ENCODE peak calls at places on chromosomes 7 and 10, in six cellular contexts. One of them, this sample, is unnamed.

GRCh38 chr10:91684841-91685240 is 52.0 kb upstream of the PPP1R3C start:
- DNase-seq in stomach: no peak
- DNase-seq in sigmoid colon: no peak
- DNase-seq in HCT116: no peak
- DNase-seq in suprapubic skin: no peak
- DNase-seq in H1: no peak
- DNase-seq in this sample: no peak

GRCh38 chr7:47488205-47488968 is 93.5 kb downstream of the TNS3 start:
- DNase-seq in stomach: no peak
- DNase-seq in sigmoid colon: peak; percentile 55
- DNase-seq in HCT116: no peak
- DNase-seq in suprapubic skin: no peak
- DNase-seq in H1: no peak
- DNase-seq in this sample: no peak

GRCh38 chr7:38548605-38549004 is 82.6 kb downstream of the AMPH start:
- DNase-seq in stomach: no peak
- DNase-seq in sigmoid colon: no peak
- DNase-seq in HCT116: no peak
- DNase-seq in suprapubic skin: no peak
- DNase-seq in H1: no peak
- DNase-seq in this sample: no peak

GRCh38 chr10:36412942-36413341 is 712.5 kb upstream of the ANKRD30A start:
- DNase-seq in stomach: no peak
- DNase-seq in sigmoid colon: no peak
- DNase-seq in HCT116: no peak
- DNase-seq in suprapubic skin: no peak
- DNase-seq in H1: no peak
- DNase-seq in this sample: no peak

GRCh38 chr10:69636626-69637550 is 6.8 kb downstream of the FAM241B start:
- DNase-seq in stomach: peak; percentile 46
- DNase-seq in sigmoid colon: no peak
- DNase-seq in HCT116: peak; percentile 19
- DNase-seq in suprapubic skin: peak; percentile 37
- DNase-seq in H1: no peak
- DNase-seq in this sample: no peak

GRCh38 chr10:99993994-99994689 is 15.6 kb downstream of the DNMBP start:
- DNase-seq in stomach: peak; percentile 44
- DNase-seq in sigmoid colon: peak; percentile 85
- DNase-seq in HCT116: no peak
- DNase-seq in suprapubic skin: peak; percentile 78
- DNase-seq in H1: no peak
- DNase-seq in this sample: no peak

GRCh38 chr10:43120116-43120947 is 17.9 kb upstream of the CSGALNACT2 start:
- DNase-seq in stomach: no peak
- DNase-seq in sigmoid colon: no peak
- DNase-seq in HCT116: no peak
- DNase-seq in suprapubic skin: peak; percentile 50
- DNase-seq in H1: no peak
- DNase-seq in this sample: no peak

GRCh38 chr10:78602201-78602917 is 466.4 kb upstream of the ZMIZ1 start:
- DNase-seq in stomach: no peak
- DNase-seq in sigmoid colon: no peak
- DNase-seq in HCT116: no peak
- DNase-seq in suprapubic skin: no peak
- DNase-seq in H1: no peak
- DNase-seq in this sample: peak; percentile 88

GRCh38 chr10:124998624-124999291 is 56.8 kb downstream of the ZRANB1 start:
- DNase-seq in stomach: no peak
- DNase-seq in sigmoid colon: no peak
- DNase-seq in HCT116: no peak
- DNase-seq in suprapubic skin: peak; percentile 61
- DNase-seq in H1: no peak
- DNase-seq in this sample: no peak

GRCh38 chr7:79534128-79534527 is 80.7 kb upstream of the MAGI2 start:
- DNase-seq in stomach: no peak
- DNase-seq in sigmoid colon: no peak
- DNase-seq in HCT116: no peak
- DNase-seq in suprapubic skin: no peak
- DNase-seq in H1: no peak
- DNase-seq in this sample: no peak
- TF ChIP-seq POLR2AphosphoS5 in stomach: no peak
- TF ChIP-seq POLR2AphosphoS5 in sigmoid colon: no peak
- TF ChIP-seq POLR2AphosphoS5 in HCT116: no peak
- TF ChIP-seq POLR2AphosphoS5 in suprapubic skin: no peak
- TF ChIP-seq POLR2AphosphoS5 in H1: no peak
- TF ChIP-seq POLR2AphosphoS5 in this sample: no peak

GRCh38 chr7:128055668-128056067 is 24.4 kb upstream of the LRRC4 start:
- DNase-seq in stomach: no peak
- DNase-seq in sigmoid colon: no peak
- DNase-seq in HCT116: no peak
- DNase-seq in suprapubic skin: no peak
- DNase-seq in H1: no peak
- DNase-seq in this sample: no peak
- H3K27ac ChIP-seq in stomach: no peak overlapping the region
- H3K27ac ChIP-seq in sigmoid colon: no peak overlapping the region
- H3K27ac ChIP-seq in HCT116: no peak overlapping the region
- H3K27ac ChIP-seq in suprapubic skin: no peak overlapping the region
- H3K27ac ChIP-seq in H1: no peak overlapping the region
- H3K27ac ChIP-seq in this sample: no peak overlapping the region

DNA sequence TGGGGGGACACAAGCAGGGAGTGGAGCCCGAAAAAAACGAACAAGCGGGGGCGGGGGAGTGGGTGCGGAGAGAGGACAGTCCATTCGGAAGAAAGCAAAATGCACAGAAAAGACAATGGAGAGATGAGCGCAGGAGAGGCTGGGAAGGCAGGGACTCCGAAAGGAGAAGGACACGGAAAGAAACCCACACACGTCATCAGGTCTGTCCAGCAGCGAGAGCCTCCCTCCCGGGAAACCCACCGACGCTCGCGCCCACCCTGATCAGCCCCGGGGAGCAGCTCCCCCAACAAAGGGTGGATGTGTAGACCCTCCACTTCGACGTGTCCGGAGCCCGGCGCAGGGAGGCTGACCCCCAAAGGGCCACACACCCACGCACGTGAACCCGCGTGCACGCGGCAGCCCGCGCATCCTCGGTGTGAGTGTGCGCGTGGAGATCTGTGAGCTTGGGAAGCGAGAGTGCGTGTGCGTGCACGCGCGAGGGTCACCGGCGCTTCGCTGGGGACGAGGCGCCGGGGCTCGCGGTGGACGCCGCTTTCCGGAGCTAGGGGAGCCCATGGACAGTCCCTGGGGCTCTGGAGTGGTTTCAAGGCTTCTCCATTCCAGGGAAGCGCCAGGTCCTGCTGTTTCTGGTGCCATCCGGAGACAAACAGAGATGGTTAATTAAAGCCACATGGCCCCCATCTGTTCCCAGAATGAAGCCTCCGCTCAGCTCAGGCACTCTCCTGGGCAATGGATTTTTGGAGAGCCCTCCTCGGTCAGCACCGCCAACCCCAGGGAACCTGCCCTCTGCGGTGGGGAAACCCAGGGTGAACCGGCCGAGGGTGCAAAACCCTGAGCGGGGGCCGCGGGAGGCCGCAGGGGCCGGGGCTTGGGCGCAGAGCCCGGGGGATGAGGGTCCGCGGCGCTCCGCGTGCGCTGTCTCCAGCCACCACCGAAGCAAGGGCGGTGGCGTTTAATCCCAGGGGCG is 919 bp downstream of the LAMB1 start:
- DNase-seq in stomach: no peak
- DNase-seq in sigmoid colon: peak; percentile 73
- DNase-seq in HCT116: no peak
- DNase-seq in suprapubic skin: no peak
- DNase-seq in H1: no peak
- DNase-seq in this sample: no peak
- TF ChIP-seq POLR2AphosphoS5 in stomach: no peak
- TF ChIP-seq POLR2AphosphoS5 in sigmoid colon: peak; percentile 69
- TF ChIP-seq POLR2AphosphoS5 in HCT116: no peak
- TF ChIP-seq POLR2AphosphoS5 in suprapubic skin: no peak
- TF ChIP-seq POLR2AphosphoS5 in H1: no peak
- TF ChIP-seq POLR2AphosphoS5 in this sample: no peak

GRCh38 chr7:115678049-115678982 is 352.2 kb downstream of the TFEC start:
- DNase-seq in stomach: peak; percentile 28
- DNase-seq in sigmoid colon: no peak
- DNase-seq in HCT116: no peak
- DNase-seq in suprapubic skin: no peak
- DNase-seq in H1: no peak
- DNase-seq in this sample: no peak
- H3K27ac ChIP-seq in stomach: no peak overlapping the region
- H3K27ac ChIP-seq in sigmoid colon: peak overlapping the region; percentile 61
- H3K27ac ChIP-seq in HCT116: no peak overlapping the region
- H3K27ac ChIP-seq in suprapubic skin: no peak overlapping the region
- H3K27ac ChIP-seq in H1: no peak overlapping the region
- H3K27ac ChIP-seq in this sample: no peak overlapping the region

This sample was measured in vagina.